ENCODE peak calls at places on chromosome 4, in four cellular contexts. One of them, this sample, is unnamed.

GRCh38 chr4:186725422-186726149 is 1.9 kb upstream of the FAT1 start:
- DNase-seq in Kasumi-1: no peak
- DNase-seq in GM23248: peak
- DNase-seq in mucosa of gallbladder: peak
- DNase-seq in this sample: peak

GRCh38 chr4:48343035-48343434 is 1.7 kb downstream of the SLAIN2 start:
- DNase-seq in GM23248: peak
- DNase-seq in Kasumi-1: no peak
- DNase-seq in mucosa of gallbladder: no peak
- DNase-seq in this sample: peak

GRCh38 chr4:86977621-86978184 is 42.9 kb downstream of the AFF1 start:
- DNase-seq in mucosa of gallbladder: peak
- DNase-seq in GM23248: peak
- DNase-seq in Kasumi-1: no peak
- DNase-seq in this sample: peak

GRCh38 chr4:912548-913279 is 19.4 kb downstream of the GAK start:
- DNase-seq in mucosa of gallbladder: no peak
- DNase-seq in Kasumi-1: no peak
- DNase-seq in GM23248: no peak
- DNase-seq in this sample: no peak

GRCh38 chr4:176879370-176880116 is 86.8 kb upstream of the VEGFC start:
- DNase-seq in GM23248: peak
- DNase-seq in mucosa of gallbladder: no peak
- DNase-seq in Kasumi-1: no peak
- DNase-seq in this sample: no peak

GRCh38 chr4:172830295-172830764 is 338.3 kb upstream of the GALNT7 start:
- DNase-seq in GM23248: peak
- DNase-seq in Kasumi-1: peak
- DNase-seq in mucosa of gallbladder: no peak
- DNase-seq in this sample: peak

GRCh38 chr4:143017210-143017609 is 167.5 kb upstream of the USP38 start:
- DNase-seq in Kasumi-1: no peak
- DNase-seq in GM23248: no peak
- DNase-seq in mucosa of gallbladder: no peak
- DNase-seq in this sample: no peak

GRCh38 chr4:95572304-95572991 is 23.7 kb upstream of the UNC5C start:
- DNase-seq in Kasumi-1: peak
- DNase-seq in GM23248: no peak
- DNase-seq in mucosa of gallbladder: peak
- DNase-seq in this sample: peak

GRCh38 chr4:151563194-151563593 is 154.2 kb downstream of the FHIP1A start:
- DNase-seq in mucosa of gallbladder: no peak
- DNase-seq in GM23248: no peak
- DNase-seq in Kasumi-1: no peak
- DNase-seq in this sample: no peak

GRCh38 chr4:153223935-153224334 is 19.7 kb downstream of the TRIM2 start:
- DNase-seq in mucosa of gallbladder: peak
- DNase-seq in Kasumi-1: no peak
- DNase-seq in GM23248: peak
- DNase-seq in this sample: peak

GRCh38 chr4:75547647-75548387 is 8.0 kb upstream of the ODAPH start:
- DNase-seq in GM23248: peak
- DNase-seq in Kasumi-1: no peak
- DNase-seq in mucosa of gallbladder: peak
- DNase-seq in this sample: no peak

GRCh38 chr4:154822775-154823174 is 41.7 kb downstream of the RBM46 start:
- DNase-seq in Kasumi-1: no peak
- DNase-seq in GM23248: peak
- DNase-seq in mucosa of gallbladder: no peak
- DNase-seq in this sample: no peak

GRCh38 chr4:114890773-114891172 is 222.6 kb downstream of the NDST4 start:
- DNase-seq in Kasumi-1: no peak
- DNase-seq in GM23248: no peak
- DNase-seq in mucosa of gallbladder: no peak
- DNase-seq in this sample: no peak

GRCh38 chr4:32985256-32985655 is 2265.1 kb downstream of the PCDH7 start:
- DNase-seq in GM23248: peak
- DNase-seq in Kasumi-1: no peak
- DNase-seq in mucosa of gallbladder: no peak
- DNase-seq in this sample: no peak

GRCh38 chr4:19693949-19694597 is 557.6 kb upstream of the SLIT2 start:
- DNase-seq in mucosa of gallbladder: no peak
- DNase-seq in Kasumi-1: peak
- DNase-seq in GM23248: peak
- DNase-seq in this sample: peak

GRCh38 chr4:20840648-20841190 is 140.5 kb downstream of the PACRGL start:
- DNase-seq in GM23248: no peak
- DNase-seq in mucosa of gallbladder: no peak
- DNase-seq in Kasumi-1: no peak
- DNase-seq in this sample: no peak

GRCh38 chr4:124685851-124686250 is 26.7 kb downstream of the ANKRD50 start:
- DNase-seq in GM23248: no peak
- DNase-seq in Kasumi-1: no peak
- DNase-seq in mucosa of gallbladder: no peak
- DNase-seq in this sample: no peak

GRCh38 chr4:139628184-139629012 is 37.2 kb upstream of the MGST2 start:
- DNase-seq in Kasumi-1: no peak
- DNase-seq in mucosa of gallbladder: no peak
- DNase-seq in GM23248: no peak
- DNase-seq in this sample: no peak

GRCh38 chr4:98447648-98448047 is 186.5 kb downstream of the RAP1GDS1 start:
- DNase-seq in GM23248: no peak
- DNase-seq in Kasumi-1: no peak
- DNase-seq in mucosa of gallbladder: no peak
- DNase-seq in this sample: no peak

GRCh38 chr4:147596976-147597375 is 20.2 kb upstream of the TMEM184C start:
- DNase-seq in GM23248: peak
- DNase-seq in mucosa of gallbladder: peak
- DNase-seq in Kasumi-1: no peak
- DNase-seq in this sample: peak

GRCh38 chr4:42302348-42302747 is 94.9 kb upstream of the SHISA3 start:
- DNase-seq in GM23248: peak
- DNase-seq in Kasumi-1: peak
- DNase-seq in mucosa of gallbladder: peak
- DNase-seq in this sample: peak

GRCh38 chr4:52100062-52100461 is 49.0 kb downstream of the SPATA18 start:
- DNase-seq in Kasumi-1: no peak
- DNase-seq in GM23248: peak
- DNase-seq in mucosa of gallbladder: no peak
- DNase-seq in this sample: peak

GRCh38 chr4:182278729-182279128 is 35.5 kb downstream of the TENM3 start:
- DNase-seq in Kasumi-1: no peak
- DNase-seq in GM23248: no peak
- DNase-seq in mucosa of gallbladder: no peak
- DNase-seq in this sample: no peak

GRCh38 chr4:156913234-156913633 is 58.4 kb downstream of the PDGFC start:
- DNase-seq in mucosa of gallbladder: no peak
- DNase-seq in Kasumi-1: no peak
- DNase-seq in GM23248: no peak
- DNase-seq in this sample: no peak

GRCh38 chr4:36385951-36386561 is 104.6 kb downstream of the DTHD1 start:
- DNase-seq in GM23248: no peak
- DNase-seq in mucosa of gallbladder: no peak
- DNase-seq in Kasumi-1: peak
- DNase-seq in this sample: no peak

GRCh38 chr4:78379991-78380739 is 171.4 kb upstream of the ANXA3 start:
- DNase-seq in Kasumi-1: no peak
- DNase-seq in GM23248: peak
- DNase-seq in mucosa of gallbladder: peak
- DNase-seq in this sample: no peak

GRCh38 chr4:41418444-41418843 is 119.5 kb upstream of the LIMCH1 start:
- DNase-seq in mucosa of gallbladder: peak
- DNase-seq in Kasumi-1: no peak
- DNase-seq in GM23248: peak
- DNase-seq in this sample: no peak

GRCh38 chr4:187606581-187606980 is 389.0 kb upstream of the ZFP42 start:
- DNase-seq in mucosa of gallbladder: peak
- DNase-seq in Kasumi-1: peak
- DNase-seq in GM23248: peak
- DNase-seq in this sample: peak

GRCh38 chr4:46886711-46887110 is 22.3 kb downstream of the COX7B2 start:
- DNase-seq in Kasumi-1: peak
- DNase-seq in GM23248: peak
- DNase-seq in mucosa of gallbladder: no peak
- DNase-seq in this sample: peak

GRCh38 chr4:125062079-125062478 is 252.7 kb upstream of the FAT4 start:
- DNase-seq in mucosa of gallbladder: no peak
- DNase-seq in GM23248: no peak
- DNase-seq in Kasumi-1: no peak
- DNase-seq in this sample: no peak

GRCh38 chr4:3532714-3533336 is 603 bp upstream of the LRPAP1 start:
- DNase-seq in Kasumi-1: no peak
- DNase-seq in mucosa of gallbladder: no peak
- DNase-seq in GM23248: peak
- DNase-seq in this sample: no peak

GRCh38 chr4:141645611-141646340 is 9.4 kb downstream of the IL15 start:
- DNase-seq in mucosa of gallbladder: no peak
- DNase-seq in GM23248: peak
- DNase-seq in Kasumi-1: no peak
- DNase-seq in this sample: no peak

GRCh38 chr4:16516796-16517413 is 290.6 kb upstream of the TAPT1 start:
- DNase-seq in Kasumi-1: peak
- DNase-seq in mucosa of gallbladder: peak
- DNase-seq in GM23248: peak
- DNase-seq in this sample: peak

GRCh38 chr4:99324978-99325377 is 3.8 kb upstream of the ADH1B start:
- DNase-seq in Kasumi-1: no peak
- DNase-seq in mucosa of gallbladder: peak
- DNase-seq in GM23248: peak
- DNase-seq in this sample: no peak

GRCh38 chr4:112348488-112349158 is 51.5 kb downstream of the ALPK1 start:
- DNase-seq in Kasumi-1: no peak
- DNase-seq in mucosa of gallbladder: no peak
- DNase-seq in GM23248: peak
- DNase-seq in this sample: peak